ENCODE peak calls at places on chromosomes 13 and 19, in four cellular contexts. One of them, this sample, is unnamed.

GRCh38 chr13:28623782-28624706 is 34.9 kb upstream of the POMP start:
- DNase-seq in A549: no peak
- DNase-seq in H1: no peak
- DNase-seq in K562: no peak
- DNase-seq in this sample: no peak

GRCh38 chr13:40657961-40658360 is 8.5 kb downstream of the FOXO1 start:
- DNase-seq in A549: no peak
- DNase-seq in H1: no peak
- DNase-seq in K562: no peak
- DNase-seq in this sample: no peak

GRCh38 chr13:92694047-92694446 is 532.6 kb upstream of the GPC6 start:
- DNase-seq in A549: no peak
- DNase-seq in H1: no peak
- DNase-seq in K562: no peak
- DNase-seq in this sample: no peak

GRCh38 chr19:54434112-54434861 is 14.7 kb upstream of the LENG8 start:
- DNase-seq in A549: no peak
- DNase-seq in H1: no peak
- DNase-seq in K562: no peak
- DNase-seq in this sample: no peak

GRCh38 chr19:6632002-6632621 is 37.8 kb downstream of the TNFSF14 start:
- DNase-seq in A549: peak
- DNase-seq in H1: peak
- DNase-seq in K562: peak
- DNase-seq in this sample: peak

GRCh38 chr13:84672616-84673015 is 790.3 kb upstream of the SLITRK1 start:
- DNase-seq in A549: no peak
- DNase-seq in H1: no peak
- DNase-seq in K562: no peak
- DNase-seq in this sample: no peak

GRCh38 chr13:32246468-32246867 is 68.7 kb downstream of the ZAR1L start:
- DNase-seq in A549: peak
- DNase-seq in H1: peak
- DNase-seq in K562: peak
- DNase-seq in this sample: peak

GRCh38 chr13:23679214-23679613 is 109.0 kb downstream of the TNFRSF19 start:
- DNase-seq in A549: peak
- DNase-seq in H1: no peak
- DNase-seq in K562: no peak
- DNase-seq in this sample: no peak

GRCh38 chr13:80473695-80474094 is 132.8 kb upstream of the SPRY2 start:
- DNase-seq in A549: peak
- DNase-seq in H1: no peak
- DNase-seq in K562: no peak
- DNase-seq in this sample: peak

GRCh38 chr19:44848036-44848804 is 2.1 kb downstream of the NECTIN2 start:
- DNase-seq in A549: no peak
- DNase-seq in H1: peak
- DNase-seq in K562: no peak
- DNase-seq in this sample: no peak

GRCh38 chr19:5264453-5264852 is 76.2 kb downstream of the PTPRS start:
- DNase-seq in A549: no peak
- DNase-seq in H1: no peak
- DNase-seq in K562: no peak
- DNase-seq in this sample: no peak

GRCh38 chr13:43915451-43915850 is 35.7 kb downstream of the LACC1 start:
- DNase-seq in A549: no peak
- DNase-seq in H1: no peak
- DNase-seq in K562: no peak
- DNase-seq in this sample: no peak

GRCh38 chr13:34409496-34410163 is 532.4 kb upstream of the NBEA start:
- DNase-seq in A549: no peak
- DNase-seq in H1: no peak
- DNase-seq in K562: no peak
- DNase-seq in this sample: no peak

GRCh38 chr13:50914301-50914700 is 4.7 kb downstream of the RNASEH2B start:
- DNase-seq in A549: no peak
- DNase-seq in H1: no peak
- DNase-seq in K562: no peak
- DNase-seq in this sample: no peak

GRCh38 chr13:77827350-77827749 is 91.3 kb downstream of the EDNRB start:
- DNase-seq in A549: no peak
- DNase-seq in H1: no peak
- DNase-seq in K562: no peak
- DNase-seq in this sample: no peak

GRCh38 chr19:28067882-28068281 is 1145.1 kb downstream of the UQCRFS1 start:
- DNase-seq in A549: no peak
- DNase-seq in H1: no peak
- DNase-seq in K562: no peak
- DNase-seq in this sample: no peak

GRCh38 chr13:50129923-50130685 is 114.9 kb downstream of the KCNRG start:
- DNase-seq in A549: peak
- DNase-seq in H1: peak
- DNase-seq in K562: no peak
- DNase-seq in this sample: no peak

GRCh38 chr19:10145031-10145430 is 25.3 kb upstream of the EIF3G start:
- DNase-seq in A549: no peak
- DNase-seq in H1: no peak
- DNase-seq in K562: no peak
- DNase-seq in this sample: no peak

GRCh38 chr19:10764340-10764894 is 46.5 kb downstream of the DNM2 start:
- DNase-seq in A549: peak
- DNase-seq in H1: no peak
- DNase-seq in K562: no peak
- DNase-seq in this sample: peak

GRCh38 chr13:73189766-73190165 is 131.0 kb downstream of the KLF5 start:
- DNase-seq in A549: no peak
- DNase-seq in H1: no peak
- DNase-seq in K562: no peak
- DNase-seq in this sample: no peak

GRCh38 chr13:110643768-110644421 is 28.6 kb downstream of the NAXD start:
- DNase-seq in A549: no peak
- DNase-seq in H1: peak
- DNase-seq in K562: no peak
- DNase-seq in this sample: no peak

GRCh38 chr19:36215276-36216171 is 618 bp downstream of the ZNF146 start:
- DNase-seq in A549: peak
- DNase-seq in H1: no peak
- DNase-seq in K562: peak
- DNase-seq in this sample: no peak

GRCh38 chr19:33252418-33252962 is 26.8 kb upstream of the SLC7A10 start:
- DNase-seq in A549: no peak
- DNase-seq in H1: no peak
- DNase-seq in K562: no peak
- DNase-seq in this sample: no peak

GRCh38 chr19:1125601-1126533 is 22.1 kb downstream of the GPX4 start:
- DNase-seq in A549: no peak
- DNase-seq in H1: no peak
- DNase-seq in K562: no peak
- DNase-seq in this sample: no peak

GRCh38 chr19:49564616-49565045 is 15.7 kb downstream of the NOSIP start:
- DNase-seq in A549: no peak
- DNase-seq in H1: no peak
- DNase-seq in K562: no peak
- DNase-seq in this sample: no peak

GRCh38 chr19:14544977-14545715 is 15.8 kb downstream of the TECR start:
- DNase-seq in A549: no peak
- DNase-seq in H1: no peak
- DNase-seq in K562: no peak
- DNase-seq in this sample: no peak

GRCh38 chr13:48401480-48401879 is 11.4 kb downstream of the LPAR6 start:
- DNase-seq in A549: no peak
- DNase-seq in H1: no peak
- DNase-seq in K562: no peak
- DNase-seq in this sample: no peak

GRCh38 chr13:79349011-79349410 is 57.0 kb downstream of the RBM26 start:
- DNase-seq in A549: no peak
- DNase-seq in H1: no peak
- DNase-seq in K562: no peak
- DNase-seq in this sample: no peak

GRCh38 chr19:42295831-42296525 is 6.0 kb upstream of the PRR19 start:
- DNase-seq in A549: peak
- DNase-seq in H1: peak
- DNase-seq in K562: peak
- DNase-seq in this sample: peak

GRCh38 chr13:102870677-102871415 is 25.0 kb downstream of the ERCC5 start:
- DNase-seq in A549: peak
- DNase-seq in H1: peak
- DNase-seq in K562: peak
- DNase-seq in this sample: peak

GRCh38 chr13:23289917-23290357 is 109.2 kb downstream of the SGCG start:
- DNase-seq in A549: peak
- DNase-seq in H1: no peak
- DNase-seq in K562: no peak
- DNase-seq in this sample: no peak

GRCh38 chr19:4737955-4738580 is 14.4 kb upstream of the DPP9 start:
- DNase-seq in A549: no peak
- DNase-seq in H1: no peak
- DNase-seq in K562: no peak
- DNase-seq in this sample: no peak

DNA sequence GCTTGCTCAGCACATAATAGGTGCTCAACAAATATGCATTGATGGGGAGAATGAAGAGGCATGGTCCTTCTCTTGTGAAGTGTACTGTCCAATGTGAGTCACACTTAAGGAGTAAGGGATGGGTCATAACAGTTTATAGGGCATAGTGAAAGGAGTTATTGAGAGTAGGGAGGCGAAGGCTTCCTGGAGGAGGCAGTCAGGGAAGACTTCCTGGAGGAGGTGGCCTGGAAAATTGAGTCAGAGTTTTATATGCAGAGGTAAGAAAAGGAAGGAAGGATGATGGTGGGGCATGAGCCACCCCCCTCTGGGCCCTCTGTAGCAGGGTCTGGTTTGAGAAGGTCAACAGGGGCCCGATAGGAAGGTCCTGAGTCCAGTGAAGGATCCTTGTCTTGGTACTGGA is 57.0 kb upstream of the ZNF536 start:
- DNase-seq in A549: no peak
- DNase-seq in H1: no peak
- DNase-seq in K562: no peak
- DNase-seq in this sample: no peak
- TF ChIP-seq PHF8 in A549: no peak
- TF ChIP-seq PHF8 in H1: no peak
- TF ChIP-seq PHF8 in K562: no peak
- TF ChIP-seq PHF8 in this sample: no peak

GRCh38 chr13:114198556-114198955 is 19.5 kb downstream of the CFAP97D2 start:
- DNase-seq in A549: no peak
- DNase-seq in H1: no peak
- DNase-seq in K562: no peak
- DNase-seq in this sample: no peak
- TF ChIP-seq PHF8 in A549: no peak
- TF ChIP-seq PHF8 in H1: no peak
- TF ChIP-seq PHF8 in K562: no peak
- TF ChIP-seq PHF8 in this sample: no peak

GRCh38 chr19:55677572-55678028 is 2.6 kb downstream of the EPN1 start:
- DNase-seq in A549: no peak
- DNase-seq in H1: no peak
- DNase-seq in K562: peak
- DNase-seq in this sample: no peak

GRCh38 chr19:55678121-55678671 is 3.2 kb downstream of the EPN1 start:
- DNase-seq in A549: no peak
- DNase-seq in H1: no peak
- DNase-seq in K562: no peak
- DNase-seq in this sample: no peak

GRCh38 chr19:55681131-55682087 is 6.4 kb downstream of the EPN1 start:
- DNase-seq in A549: no peak
- DNase-seq in H1: no peak
- DNase-seq in K562: no peak
- DNase-seq in this sample: no peak

GRCh38 chr19:55680339-55681130 is 5.5 kb downstream of the EPN1 start:
- DNase-seq in A549: no peak
- DNase-seq in H1: no peak
- DNase-seq in K562: no peak
- DNase-seq in this sample: no peak

DNA sequence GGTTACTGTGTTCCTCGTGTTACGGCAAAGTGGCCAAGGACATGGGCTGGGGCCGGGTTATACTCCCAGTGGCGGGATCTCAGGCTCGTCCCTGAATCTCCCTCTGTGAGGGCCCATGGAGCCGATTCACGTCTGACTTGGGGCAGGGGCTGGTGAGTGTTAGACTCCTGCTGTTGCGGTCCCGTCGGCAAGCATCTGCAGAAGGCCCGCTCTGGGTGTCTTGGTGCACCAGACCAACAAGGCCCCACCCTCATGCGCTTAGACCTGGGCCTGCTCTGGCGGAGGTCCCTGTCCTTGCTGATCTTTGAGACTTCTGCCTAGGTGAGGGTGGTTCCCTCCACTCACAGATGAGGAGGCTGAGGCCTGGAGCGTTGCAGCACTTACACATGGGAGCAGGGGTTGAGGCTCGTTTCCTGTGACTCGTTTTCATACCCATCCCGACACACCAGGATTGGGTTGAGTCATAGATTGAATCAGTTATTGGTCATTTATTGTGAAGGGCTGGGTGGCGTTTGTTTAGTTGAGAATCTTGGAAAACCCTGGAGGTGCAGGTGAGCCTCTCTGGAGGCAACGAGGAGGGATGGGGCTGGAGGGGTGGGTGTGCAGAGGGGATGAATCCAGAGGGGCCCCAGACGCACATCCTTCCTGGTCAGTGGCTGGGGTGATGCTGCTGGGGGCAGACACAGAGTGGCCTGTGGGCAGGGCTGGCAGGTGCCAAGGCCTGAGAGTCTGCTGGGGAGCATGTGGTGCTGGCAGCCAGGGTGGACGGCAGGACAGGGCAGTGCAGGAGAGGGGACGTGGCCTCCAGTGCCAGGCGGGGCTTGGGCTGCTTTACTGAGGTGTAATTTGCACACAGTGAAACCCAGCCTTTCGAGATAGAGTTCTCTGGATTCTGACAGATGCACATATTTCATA is 4.6 kb downstream of the EPN1 start:
- DNase-seq in A549: no peak
- DNase-seq in H1: no peak
- DNase-seq in K562: no peak
- DNase-seq in this sample: no peak
- TF ChIP-seq PHF8 in A549: no peak
- TF ChIP-seq PHF8 in H1: no peak
- TF ChIP-seq PHF8 in K562: no peak
- TF ChIP-seq PHF8 in this sample: no peak

DNA sequence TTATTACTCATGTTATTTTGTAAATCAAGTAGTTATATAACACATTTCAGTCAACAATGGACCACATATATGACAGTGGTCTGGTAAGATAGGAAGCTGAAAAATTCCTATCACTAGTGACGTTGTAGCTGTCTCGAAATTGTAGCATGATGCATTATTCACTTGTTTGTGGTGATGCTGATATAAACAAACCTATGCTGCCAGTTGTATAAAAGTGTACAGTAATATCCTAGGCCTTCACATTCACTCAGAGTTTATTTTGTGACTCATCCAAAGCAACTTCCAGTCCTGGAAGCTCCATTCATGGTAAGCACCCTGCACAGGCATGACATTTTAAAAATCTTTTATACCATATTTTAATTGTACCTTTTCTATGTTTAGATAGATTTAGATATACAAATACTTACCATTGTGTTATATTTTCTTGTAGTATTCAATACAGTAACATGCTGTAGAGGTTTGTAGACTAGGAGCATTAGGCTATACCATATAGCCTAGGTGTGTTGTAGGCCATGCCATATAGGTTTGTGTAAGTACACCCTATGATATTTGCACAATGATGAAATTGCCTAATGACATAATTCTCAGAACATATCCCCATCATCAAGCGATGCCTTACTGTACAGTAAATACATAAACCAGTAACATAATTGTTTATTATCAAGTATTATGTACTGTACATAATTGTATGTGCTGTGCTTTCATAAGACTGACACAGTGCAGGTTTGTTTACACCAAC is 49.3 kb downstream of the IFT88 start:
- DNase-seq in A549: peak
- DNase-seq in H1: no peak
- DNase-seq in K562: no peak
- DNase-seq in this sample: no peak
- TF ChIP-seq PHF8 in A549: no peak
- TF ChIP-seq PHF8 in H1: no peak
- TF ChIP-seq PHF8 in K562: no peak
- TF ChIP-seq PHF8 in this sample: no peak